ENCODE peak calls at places on chromosomes 1 and 21, in eight cellular contexts. T is stomach, G is H1, S is prostate gland, C is sigmoid colon, N is K562, W is HCT116, J is transverse colon. Z is an unnamed sample.

GRCh38 chr21:42557420-42557819 is 43.8 kb downstream of the SLC37A1 start:
- DNase-seq in T (no peak), S (no peak), G (no peak), J (no peak), C (peak), W (no peak), N (no peak), Z (no peak)

GRCh38 chr21:38831526-38832467 is 26.1 kb downstream of the ETS2 start:
- DNase-seq in W (peak), G (no peak), S (peak), T (peak), C (peak), J (peak), N (no peak), Z (peak)

GRCh38 chr1:154326546-154327465 is 1.5 kb downstream of the ATP8B2 start:
- DNase-seq in J (no peak), W (no peak), N (peak), T (no peak), G (no peak), S (no peak), C (peak), Z (no peak)

GRCh38 chr1:91803847-91804545 is 82.0 kb downstream of the TGFBR3 start:
- DNase-seq in G (no peak), T (no peak), N (no peak), C (no peak), J (peak), W (no peak), S (no peak), Z (no peak)

GRCh38 chr1:88998716-88999115 is 6.3 kb upstream of the KYAT3 start:
- DNase-seq in C (no peak), S (peak), W (peak), N (peak), J (no peak), G (no peak), T (no peak), Z (no peak)

GRCh38 chr1:150974580-150975478 is at the start of gene CERS2:
- DNase-seq in W (no peak), T (peak), N (peak), S (peak), C (peak), G (no peak), J (peak), Z (peak)

GRCh38 chr1:206112600-206113301 is 4.4 kb downstream of the AVPR1B start:
- DNase-seq in T (peak), G (no peak), J (peak), C (no peak), S (peak), N (no peak), W (no peak), Z (peak)

GRCh38 chr1:12630946-12631540 is 12.8 kb upstream of the AADACL4 start:
- DNase-seq in S (no peak), J (no peak), W (no peak), G (no peak), T (no peak), C (no peak), N (no peak), Z (no peak)

GRCh38 chr1:61244114-61244513 is 161.8 kb downstream of the NFIA start:
- DNase-seq in W (peak), G (no peak), N (no peak), J (no peak), S (peak), T (no peak), C (no peak), Z (no peak)

GRCh38 chr1:183215076-183215720 is 29.1 kb downstream of the LAMC2 start:
- DNase-seq in W (no peak), C (no peak), T (no peak), S (no peak), G (no peak), J (no peak), N (no peak), Z (no peak)

GRCh38 chr1:39178541-39179431 is 25.7 kb upstream of the MACF1 start:
- DNase-seq in T (no peak), C (no peak), N (peak), J (no peak), W (peak), G (no peak), S (no peak), Z (no peak)
- H3K4me3 ChIP-seq in T (no peak), C (no peak), N (no peak), J (no peak), W (peak), G (no peak), S (no peak), Z (no peak)

GRCh38 chr1:45381243-45381642 is 41.0 kb upstream of the MUTYH start:
- DNase-seq in J (no peak), W (no peak), N (no peak), T (no peak), S (no peak), C (no peak), G (no peak), Z (no peak)

GRCh38 chr1:45386219-45386618 is 46.0 kb upstream of the MUTYH start:
- DNase-seq in C (no peak), T (no peak), N (no peak), S (no peak), J (no peak), G (no peak), W (no peak), Z (no peak)
- TF ChIP-seq POLR2A in C (no peak), T (no peak), N (no peak), S (no peak), J (no peak), G (no peak), W (no peak), Z (no peak)

GRCh38 chr1:99808391-99809115 is 41.6 kb upstream of the AGL start:
- DNase-seq in T (no peak), W (peak), G (peak), C (peak), N (peak), S (peak), J (peak), Z (no peak)
- TF ChIP-seq POLR2AphosphoS5 in T (no peak), W (no peak), G (no peak), C (peak), N (no peak), S (peak), J (no peak), Z (no peak)

GRCh38 chr1:112046630-112047029 is 57.2 kb upstream of the KCND3 start:
- DNase-seq in T (no peak), C (no peak), W (no peak), S (no peak), J (no peak), N (no peak), G (no peak), Z (no peak)

GRCh38 chr1:112044745-112045144 is 55.3 kb upstream of the KCND3 start:
- DNase-seq in J (no peak), S (no peak), W (no peak), C (no peak), N (no peak), G (no peak), T (no peak), Z (no peak)

GRCh38 chr1:112040891-112041740 is 51.6 kb upstream of the KCND3 start:
- DNase-seq in C (no peak), S (no peak), T (no peak), W (no peak), J (no peak), N (no peak), G (no peak), Z (no peak)
- H3K4me3 ChIP-seq in C (no peak), S (no peak), T (no peak), W (no peak), J (no peak), N (no peak), G (no peak), Z (no peak)

GRCh38 chr1:23366146-23366545 is 3.5 kb downstream of the ZNF436 start:
- DNase-seq in T (no peak), G (no peak), J (no peak), C (no peak), S (no peak), W (no peak), N (no peak), Z (no peak)
- TF ChIP-seq POLR2A in T (no peak), G (no peak), J (no peak), C (no peak), S (no peak), W (no peak), N (no peak), Z (no peak)

Z was measured in upper lobe of left lung.